ENCODE peak calls at places on chromosomes 5 and 9, in four cellular contexts. One of them, this sample, is unnamed. For H3K4me1, the result is how much of the 10 kb centered on the place peaks cover.

GRCh38 chr5:170747851-170748250 is 35.7 kb upstream of the GABRP start:
- DNase-seq in stomach: no peak
- DNase-seq in lower lobe of right lung: no peak
- DNase-seq in K562: peak
- DNase-seq in this sample: no peak

GRCh38 chr9:104080983-104081382 is 13.1 kb upstream of the SMC2 start:
- DNase-seq in stomach: no peak
- DNase-seq in lower lobe of right lung: no peak
- DNase-seq in K562: no peak
- DNase-seq in this sample: no peak

GRCh38 chr5:103177543-103177942 is 57.4 kb downstream of the PPIP5K2 start:
- DNase-seq in stomach: no peak
- DNase-seq in lower lobe of right lung: no peak
- DNase-seq in K562: no peak
- DNase-seq in this sample: no peak

GRCh38 chr5:82178378-82178777 is 99.8 kb downstream of the RPS23 start:
- DNase-seq in stomach: no peak
- DNase-seq in lower lobe of right lung: no peak
- DNase-seq in K562: no peak
- DNase-seq in this sample: no peak

GRCh38 chr9:37994639-37995347 is 74.2 kb downstream of the SHB start:
- DNase-seq in stomach: peak
- DNase-seq in lower lobe of right lung: peak
- DNase-seq in K562: no peak
- DNase-seq in this sample: peak

GRCh38 chr5:125058185-125058826 is 311.9 kb upstream of the ZNF608 start:
- DNase-seq in stomach: no peak
- DNase-seq in lower lobe of right lung: no peak
- DNase-seq in K562: no peak
- DNase-seq in this sample: no peak

GRCh38 chr9:122538757-122539156 is 11.7 kb upstream of the OR1N1 start:
- DNase-seq in stomach: no peak
- DNase-seq in lower lobe of right lung: no peak
- DNase-seq in K562: no peak
- DNase-seq in this sample: no peak

GRCh38 chr5:110476164-110476563 is 250.3 kb downstream of the TMEM232 start:
- DNase-seq in stomach: no peak
- DNase-seq in lower lobe of right lung: no peak
- DNase-seq in K562: no peak
- DNase-seq in this sample: no peak

GRCh38 chr5:150001660-150002493 is 1.3 kb downstream of the HMGXB3 start:
- DNase-seq in stomach: peak
- DNase-seq in lower lobe of right lung: no peak
- DNase-seq in K562: peak
- DNase-seq in this sample: peak

GRCh38 chr9:94656190-94656589 is 16.9 kb upstream of the FBP1 start:
- DNase-seq in stomach: no peak
- DNase-seq in lower lobe of right lung: no peak
- DNase-seq in K562: no peak
- DNase-seq in this sample: peak

GRCh38 chr9:3768698-3769458 is 243.1 kb upstream of the RFX3 start:
- DNase-seq in stomach: no peak
- DNase-seq in lower lobe of right lung: no peak
- DNase-seq in K562: no peak
- DNase-seq in this sample: no peak

GRCh38 chr9:117377046-117377445 is 37.8 kb downstream of the ASTN2 start:
- DNase-seq in stomach: peak
- DNase-seq in lower lobe of right lung: no peak
- DNase-seq in K562: no peak
- DNase-seq in this sample: no peak

GRCh38 chr5:43338856-43339255 is 25.6 kb upstream of the HMGCS1 start:
- DNase-seq in stomach: no peak
- DNase-seq in lower lobe of right lung: no peak
- DNase-seq in K562: no peak
- DNase-seq in this sample: no peak

GRCh38 chr5:43336159-43336558 is 22.9 kb upstream of the HMGCS1 start:
- DNase-seq in stomach: no peak
- DNase-seq in lower lobe of right lung: no peak
- DNase-seq in K562: no peak
- DNase-seq in this sample: no peak

GRCh38 chr5:43332401-43332800 is 19.2 kb upstream of the HMGCS1 start:
- DNase-seq in stomach: no peak
- DNase-seq in lower lobe of right lung: no peak
- DNase-seq in K562: no peak
- DNase-seq in this sample: no peak

DNA sequence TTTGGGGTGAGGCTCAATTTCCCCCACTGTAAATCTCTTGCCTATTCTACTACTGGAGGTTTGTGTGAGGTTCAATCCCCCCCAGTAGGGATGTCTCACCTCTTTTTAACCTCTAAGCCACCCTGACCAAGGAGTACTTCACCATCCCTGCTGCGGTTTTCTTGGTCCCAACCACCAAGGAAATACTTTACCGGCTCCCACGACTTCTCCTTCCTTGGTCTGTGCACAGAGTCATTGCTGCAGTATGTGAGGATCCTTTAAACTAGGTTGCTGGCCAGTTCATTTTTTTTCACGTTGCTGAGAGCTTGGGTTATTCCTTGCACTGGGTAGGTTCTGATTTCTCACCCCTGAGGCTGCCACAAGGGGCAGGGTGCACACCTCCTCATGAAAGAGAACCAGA is 22.5 kb upstream of the HMGCS1 start:
- DNase-seq in stomach: no peak
- DNase-seq in lower lobe of right lung: no peak
- DNase-seq in K562: no peak
- DNase-seq in this sample: no peak
- H3K4me1 ChIP-seq in stomach: under half
- H3K4me1 ChIP-seq in lower lobe of right lung: under half
- H3K4me1 ChIP-seq in K562: under half
- H3K4me1 ChIP-seq in this sample: under half

DNA sequence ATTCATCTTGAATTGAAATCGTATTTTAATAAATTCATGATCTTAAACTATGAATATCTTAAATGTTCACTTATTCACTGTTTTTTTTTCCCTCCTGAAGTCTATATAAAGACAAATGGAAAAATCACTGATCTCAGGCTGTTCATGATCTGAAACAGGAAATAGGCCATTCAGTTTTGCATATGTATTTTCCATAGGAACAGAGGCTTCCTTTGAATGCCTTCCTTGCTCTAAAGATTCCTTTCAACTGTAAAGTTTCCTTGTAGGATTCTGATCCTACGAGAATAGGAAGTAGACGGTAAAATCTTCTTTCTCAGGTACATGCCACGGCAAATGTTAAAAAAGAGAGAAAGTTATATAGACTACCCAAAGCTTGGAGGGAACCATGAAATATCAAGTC is 194.4 kb upstream of the PPP1R2B start:
- DNase-seq in stomach: no peak
- DNase-seq in lower lobe of right lung: no peak
- DNase-seq in K562: no peak
- DNase-seq in this sample: no peak
- H3K4me3 ChIP-seq in stomach: no peak
- H3K4me3 ChIP-seq in lower lobe of right lung: no peak
- H3K4me3 ChIP-seq in K562: no peak
- H3K4me3 ChIP-seq in this sample: no peak

DNA sequence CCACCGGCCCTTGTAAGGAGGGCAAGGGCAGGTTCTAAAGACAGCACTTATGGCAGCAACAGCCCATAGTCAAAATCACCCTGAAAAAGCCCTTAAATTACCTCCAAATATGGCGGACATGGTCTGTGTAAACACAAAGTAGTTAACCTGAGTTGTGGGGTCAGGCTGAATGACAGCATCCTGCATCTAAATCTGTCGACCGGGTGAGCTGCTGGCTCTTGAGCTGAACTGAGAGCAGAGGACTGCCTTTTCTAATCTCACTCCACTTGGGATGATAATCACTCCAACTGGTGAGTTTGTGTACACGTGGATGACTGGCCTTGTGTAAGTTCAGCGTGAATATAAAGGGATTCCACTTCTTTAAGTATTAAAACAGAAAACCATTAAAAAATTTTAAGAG is 249.5 kb downstream of the DENND1A start:
- DNase-seq in stomach: no peak
- DNase-seq in lower lobe of right lung: no peak
- DNase-seq in K562: no peak
- DNase-seq in this sample: no peak
- H3K4me1 ChIP-seq in stomach: under half
- H3K4me1 ChIP-seq in lower lobe of right lung: under half
- H3K4me1 ChIP-seq in K562: under half
- H3K4me1 ChIP-seq in this sample: under half

DNA sequence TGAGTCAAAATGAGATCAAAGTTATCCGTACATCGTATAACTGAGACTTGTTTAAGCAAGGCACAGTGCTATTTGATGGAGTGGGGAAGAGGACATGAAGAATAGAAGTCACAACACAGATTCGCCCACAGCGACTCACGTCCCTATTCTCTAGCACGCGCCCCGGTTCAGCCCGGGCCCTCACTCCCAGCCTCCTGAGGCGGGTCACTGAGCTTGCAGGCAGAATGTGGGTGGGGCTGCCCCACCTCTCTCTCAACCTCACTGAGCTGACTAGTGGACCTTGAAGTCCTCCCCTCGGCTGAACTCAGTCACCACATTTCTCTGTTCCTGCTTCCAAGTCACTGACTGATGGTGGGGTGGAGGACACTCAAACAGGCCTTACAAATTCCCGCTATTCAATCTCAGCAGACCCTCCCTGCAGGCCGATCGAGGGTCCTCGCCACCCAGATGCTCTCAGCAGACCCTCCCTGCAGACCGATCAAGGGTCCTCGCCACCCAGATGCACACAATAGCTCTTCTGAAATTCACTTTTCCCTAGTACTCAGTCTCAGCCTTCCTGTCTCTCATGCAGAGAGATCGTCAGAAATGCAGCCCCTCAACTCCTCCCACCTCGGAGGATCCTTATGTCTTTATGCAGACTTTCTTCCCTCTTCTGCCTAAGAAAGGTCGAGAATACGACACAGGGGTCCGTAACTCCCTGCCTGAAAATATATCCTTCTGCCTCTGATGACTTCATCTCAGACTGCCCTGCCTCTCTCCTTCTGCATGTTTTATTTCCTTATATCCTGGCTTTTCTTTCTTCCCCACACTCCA is 12.8 kb downstream of the GLDC start:
- DNase-seq in stomach: no peak
- DNase-seq in lower lobe of right lung: no peak
- DNase-seq in K562: peak
- DNase-seq in this sample: peak
- H3K4me3 ChIP-seq in stomach: no peak
- H3K4me3 ChIP-seq in lower lobe of right lung: no peak
- H3K4me3 ChIP-seq in K562: no peak
- H3K4me3 ChIP-seq in this sample: no peak

DNA sequence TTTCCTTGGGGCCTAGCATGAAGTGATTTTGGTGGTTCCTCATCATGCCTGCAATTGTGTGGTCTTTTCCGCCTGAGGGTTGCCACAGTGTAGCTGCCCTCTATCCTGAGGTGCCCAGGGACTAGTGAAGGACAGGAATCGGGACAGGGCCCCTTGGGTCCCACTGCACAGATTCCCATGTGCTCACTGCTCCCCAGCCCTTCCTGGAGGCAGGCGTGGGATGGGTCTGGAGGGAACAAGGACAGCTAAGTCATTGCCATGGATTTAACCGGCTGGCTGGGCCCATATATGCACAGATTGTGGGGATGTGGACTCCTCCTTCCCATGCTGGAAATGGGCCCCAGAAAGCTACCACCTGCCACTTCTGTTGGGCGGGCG is 122.3 kb upstream of the PITX1 start:
- DNase-seq in stomach: no peak
- DNase-seq in lower lobe of right lung: no peak
- DNase-seq in K562: no peak
- DNase-seq in this sample: no peak
- H3K4me1 ChIP-seq in stomach: under half
- H3K4me1 ChIP-seq in lower lobe of right lung: under half
- H3K4me1 ChIP-seq in K562: under half
- H3K4me1 ChIP-seq in this sample: under half

DNA sequence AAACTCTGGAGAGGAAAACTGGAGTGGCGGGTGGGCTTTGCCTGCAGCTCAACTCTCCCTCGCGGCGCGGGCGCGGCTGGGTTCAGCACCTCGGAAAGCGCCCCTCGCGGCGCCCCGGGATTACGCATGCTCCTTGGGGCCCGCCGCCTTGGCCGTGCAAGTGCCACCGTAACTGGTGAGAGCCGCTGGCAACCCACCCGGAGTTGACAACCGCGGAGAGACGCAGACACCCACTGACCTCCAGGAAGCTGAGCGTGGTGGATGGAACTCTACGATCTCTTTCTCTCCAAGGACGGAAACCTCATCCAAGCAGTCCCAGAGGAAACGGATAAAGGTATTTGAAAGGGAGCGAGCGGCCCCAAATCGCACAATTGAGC is 194 bp upstream of the RXFP3 start:
- DNase-seq in stomach: peak
- DNase-seq in lower lobe of right lung: peak
- DNase-seq in K562: peak
- DNase-seq in this sample: no peak
- H3K4me3 ChIP-seq in stomach: peak
- H3K4me3 ChIP-seq in lower lobe of right lung: peak
- H3K4me3 ChIP-seq in K562: no peak
- H3K4me3 ChIP-seq in this sample: no peak

GRCh38 chr9:106868096-106868495 is 5.1 kb downstream of the ZNF462 start:
- DNase-seq in stomach: no peak
- DNase-seq in lower lobe of right lung: no peak
- DNase-seq in K562: no peak
- DNase-seq in this sample: no peak
- H3K4me1 ChIP-seq in stomach: under half
- H3K4me1 ChIP-seq in lower lobe of right lung: under half
- H3K4me1 ChIP-seq in K562: under half
- H3K4me1 ChIP-seq in this sample: under half

DNA sequence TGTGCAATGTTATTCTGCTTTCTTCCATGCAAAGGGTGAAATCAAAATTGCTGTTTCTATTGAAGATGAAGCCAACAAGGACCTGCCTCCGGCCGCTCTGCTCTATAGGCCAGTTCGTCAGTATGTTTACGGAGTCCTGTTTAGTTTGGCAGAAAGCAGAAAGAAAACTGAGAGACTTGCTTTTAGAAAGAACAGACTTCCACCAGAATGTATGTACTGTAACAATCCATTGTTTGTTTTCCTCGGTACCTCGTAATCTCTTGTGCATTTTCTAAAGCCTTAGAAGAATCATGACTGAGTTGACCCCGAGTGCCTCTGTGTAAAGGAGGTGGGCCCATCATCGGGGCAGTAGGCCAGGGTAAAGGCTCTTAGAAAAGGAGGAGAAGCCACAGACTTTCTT is 44.3 kb upstream of the PHF2 start:
- DNase-seq in stomach: no peak
- DNase-seq in lower lobe of right lung: no peak
- DNase-seq in K562: no peak
- DNase-seq in this sample: no peak
- H3K4me3 ChIP-seq in stomach: no peak
- H3K4me3 ChIP-seq in lower lobe of right lung: no peak
- H3K4me3 ChIP-seq in K562: no peak
- H3K4me3 ChIP-seq in this sample: no peak

GRCh38 chr5:132489051-132489770 is 1.4 kb downstream of the IRF1 start:
- DNase-seq in stomach: peak
- DNase-seq in lower lobe of right lung: no peak
- DNase-seq in K562: no peak
- DNase-seq in this sample: peak

GRCh38 chr5:132487841-132488555 is 2.6 kb downstream of the IRF1 start:
- DNase-seq in stomach: peak
- DNase-seq in lower lobe of right lung: no peak
- DNase-seq in K562: no peak
- DNase-seq in this sample: peak

GRCh38 chr5:132487095-132487428 is 3.5 kb downstream of the IRF1 start:
- DNase-seq in stomach: no peak
- DNase-seq in lower lobe of right lung: no peak
- DNase-seq in K562: no peak
- DNase-seq in this sample: peak

GRCh38 chr5:132489871-132490483 is 596 bp downstream of the IRF1 start:
- DNase-seq in stomach: peak
- DNase-seq in lower lobe of right lung: peak
- DNase-seq in K562: peak
- DNase-seq in this sample: peak

GRCh38 chr5:132488590-132488989 is 2.0 kb downstream of the IRF1 start:
- DNase-seq in stomach: no peak
- DNase-seq in lower lobe of right lung: no peak
- DNase-seq in K562: no peak
- DNase-seq in this sample: no peak
- H3K4me1 ChIP-seq in stomach: half or more
- H3K4me1 ChIP-seq in lower lobe of right lung: half or more
- H3K4me1 ChIP-seq in K562: under half
- H3K4me1 ChIP-seq in this sample: under half